ENCODE peak calls at places on chromosomes 7 and 10, in ten cellular contexts. G is fibroblast of the conjunctiva; V is coronary artery; F is NCI-H2081; K is stimulated activated CD4-positive, alpha-beta T cell treated with anti-CD3 and anti-CD28 coated beads, TNF-alpha, amount 100 ng/mL, for 4 hours; D is AG04450; J is NCI-H1694 treated with DMSO at 0.1 percent for 48 hours; Q is stimulated activated CD8-positive, alpha-beta memory T cell treated with anti-CD3 and anti-CD28 coated beads, Interleukin-2, amount 100 ng/mL, for 48 hours; S is DMS153; O is activated naive CD4-positive, alpha-beta T cell. W is an unnamed sample.

GRCh38 chr7:120363414-120363813 is 90.4 kb downstream of the KCND2 start:
- DNase-seq in Q (no peak), S (no peak), O (no peak), J (no peak), G (no peak), F (no peak), D (no peak), V (no peak), K (no peak), W (no peak)

GRCh38 chr10:96500519-96500918 is 13.2 kb downstream of the TLL2 start:
- DNase-seq in V (no peak), S (no peak), G (no peak), D (no peak), K (no peak), O (no peak), F (no peak), Q (no peak), J (no peak), W (no peak)

GRCh38 chr10:121627810-121628209 is 29.6 kb upstream of the FGFR2 start:
- DNase-seq in J (no peak), G (no peak), D (no peak), S (no peak), Q (no peak), K (no peak), V (no peak), F (no peak), O (no peak), W (no peak)

GRCh38 chr7:55794527-55794926 is 68.0 kb downstream of the SEPTIN14 start:
- DNase-seq in O (no peak), Q (no peak), S (no peak), F (no peak), J (no peak), D (no peak), V (no peak), G (no peak), K (no peak), W (no peak)

GRCh38 chr7:151723321-151723720 is 153.6 kb downstream of the PRKAG2 start:
- DNase-seq in O (no peak), K (no peak), F (no peak), S (no peak), G (no peak), V (no peak), J (no peak), D (no peak), Q (no peak), W (no peak)

GRCh38 chr10:110843031-110843430 is 28.7 kb upstream of the PDCD4 start:
- DNase-seq in J (peak; percentile 56), K (no peak), S (no peak), D (no peak), F (no peak), G (no peak), O (no peak), Q (no peak), V (no peak), W (no peak)

GRCh38 chr10:110870823-110871235 is 899 bp upstream of the PDCD4 start:
- DNase-seq in V (no peak), G (no peak), O (no peak), K (no peak), J (no peak), S (no peak), D (no peak), F (no peak), Q (no peak), W (no peak)

GRCh38 chr10:114917927-114918672 is 19.9 kb upstream of the TRUB1 start:
- DNase-seq in J (no peak), V (no peak), G (no peak), O (no peak), S (peak; percentile 68), K (no peak), D (no peak), Q (no peak), F (no peak), W (no peak)

GRCh38 chr7:68009716-68010115 is 1013.1 kb downstream of the TYW1 start:
- DNase-seq in G (no peak), Q (no peak), D (no peak), J (no peak), O (no peak), F (no peak), K (no peak), S (no peak), V (no peak), W (no peak)